ENCODE peak calls at places on chromosomes 5 and 9, in four cellular contexts. Q is H9, H is mucosa of descending colon, X is stomach. K is an unnamed sample. For H3K9me3, the result is how much of the 10 kb centered on the place peaks cover.

GRCh38 chr9:134210908-134211810 is 46.8 kb upstream of the RNU6ATAC start:
- DNase-seq in Q (no peak), H (no peak), X (no peak), K (peak)

GRCh38 chr9:137089232-137089947 is 2.6 kb downstream of the MAN1B1 start:
- DNase-seq in X (no peak), Q (no peak), H (no peak), K (no peak)

GRCh38 chr9:109315889-109316640 is 4.8 kb downstream of the EPB41L4B start:
- DNase-seq in X (peak), H (peak), Q (no peak), K (peak)

GRCh38 chr9:110655723-110656641 is 12.6 kb upstream of the MUSK start:
- DNase-seq in Q (no peak), H (no peak), X (no peak), K (no peak)

GRCh38 chr5:180235846-180236245 is 26.8 kb upstream of the RASGEF1C start:
- DNase-seq in X (no peak), Q (no peak), H (no peak), K (no peak)

GRCh38 chr5:89255845-89256463 is 373.0 kb upstream of the MEF2C start:
- DNase-seq in H (no peak), Q (no peak), X (no peak), K (no peak)

GRCh38 chr5:8598356-8598755 is 729.4 kb downstream of the MTRR start:
- DNase-seq in Q (no peak), H (no peak), X (no peak), K (no peak)

GRCh38 chr5:170623576-170624181 is 119.9 kb downstream of the KCNIP1 start:
- DNase-seq in Q (peak), X (peak), H (no peak), K (peak)

DNA sequence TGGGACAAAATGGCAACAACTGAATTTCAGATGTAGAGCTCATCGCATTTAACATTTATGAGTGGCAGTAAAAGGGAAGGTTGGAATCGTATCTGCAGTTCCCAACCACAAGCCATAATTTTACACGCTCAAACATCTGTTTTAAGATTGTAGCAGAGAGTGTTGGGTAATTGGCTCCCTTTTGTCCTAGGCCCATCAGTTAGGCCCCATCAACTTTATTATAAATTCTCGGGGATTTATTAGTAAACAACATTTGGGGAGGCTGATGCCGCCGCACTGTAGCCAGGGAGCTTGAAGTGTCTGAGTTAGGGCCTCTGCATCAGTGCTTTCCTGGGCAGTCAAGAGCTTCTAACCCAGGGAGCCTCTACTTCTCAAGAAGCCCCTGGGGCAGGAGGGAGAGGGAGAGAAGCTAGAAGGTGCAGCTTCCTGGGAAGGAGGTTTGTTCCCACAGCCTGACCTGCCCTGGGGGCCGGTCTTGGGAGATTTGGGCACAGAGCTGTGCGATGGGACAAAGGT is 66.2 kb downstream of the HSPA4 start:
- DNase-seq in X (no peak), H (no peak), Q (no peak), K (no peak)
- H3K9me3 ChIP-seq in X (under half), H (under half), Q (under half), K (under half)

GRCh38 chr9:11931109-11931508 is 762.1 kb upstream of the TYRP1 start:
- DNase-seq in X (no peak), H (no peak), Q (no peak), K (no peak)

GRCh38 chr9:11928871-11929321 is 764.3 kb upstream of the TYRP1 start:
- DNase-seq in Q (no peak), X (no peak), H (no peak), K (no peak)

GRCh38 chr9:11933926-11934325 is 759.3 kb upstream of the TYRP1 start:
- DNase-seq in Q (no peak), X (no peak), H (no peak), K (no peak)
- H3K9me3 ChIP-seq in Q (under half), X (under half), H (under half), K (under half)

DNA sequence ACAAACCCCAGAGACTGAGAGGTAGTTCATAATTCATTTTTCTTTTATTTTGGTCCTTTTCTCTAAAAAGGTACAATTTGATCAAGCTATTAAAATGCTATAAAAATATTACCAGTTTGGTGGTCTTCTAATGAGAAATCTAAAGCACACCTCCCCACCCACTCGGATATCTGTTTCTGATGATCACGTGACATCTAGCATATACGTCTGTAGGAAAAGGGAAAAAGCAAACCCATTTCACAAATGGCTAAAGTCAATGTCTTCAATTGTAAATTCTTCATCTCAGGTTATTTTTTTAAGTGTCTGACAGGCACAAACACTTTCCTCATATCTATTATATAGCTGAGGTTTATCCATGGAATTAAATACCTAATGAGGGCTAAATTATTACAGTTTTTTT is 18.9 kb downstream of the ZNF354A start:
- DNase-seq in X (no peak), Q (no peak), H (no peak), K (no peak)
- H3K9me3 ChIP-seq in X (half or more), Q (half or more), H (half or more), K (half or more)

DNA sequence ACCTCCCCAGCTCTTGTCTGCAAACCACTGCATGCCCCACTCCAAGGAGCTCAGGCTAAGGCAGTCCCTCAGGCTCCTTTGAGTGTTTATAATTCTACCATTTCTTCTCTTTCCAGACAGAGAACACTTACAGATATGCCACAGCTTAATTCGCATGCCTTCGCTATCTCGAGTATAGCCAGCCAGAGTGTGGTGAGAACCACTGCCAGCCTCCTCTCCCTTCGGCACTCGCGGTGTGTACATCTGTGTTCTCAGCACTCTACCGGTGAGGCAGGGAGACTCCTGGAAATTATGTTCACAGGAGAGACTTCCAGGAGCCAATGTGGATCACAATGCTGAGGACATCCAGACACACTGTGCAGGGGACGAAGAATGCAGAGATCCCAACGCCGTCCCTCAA is 143.7 kb upstream of the IRX1 start:
- DNase-seq in X (no peak), Q (no peak), H (no peak), K (no peak)
- H3K9me3 ChIP-seq in X (under half), Q (under half), H (under half), K (under half)

DNA sequence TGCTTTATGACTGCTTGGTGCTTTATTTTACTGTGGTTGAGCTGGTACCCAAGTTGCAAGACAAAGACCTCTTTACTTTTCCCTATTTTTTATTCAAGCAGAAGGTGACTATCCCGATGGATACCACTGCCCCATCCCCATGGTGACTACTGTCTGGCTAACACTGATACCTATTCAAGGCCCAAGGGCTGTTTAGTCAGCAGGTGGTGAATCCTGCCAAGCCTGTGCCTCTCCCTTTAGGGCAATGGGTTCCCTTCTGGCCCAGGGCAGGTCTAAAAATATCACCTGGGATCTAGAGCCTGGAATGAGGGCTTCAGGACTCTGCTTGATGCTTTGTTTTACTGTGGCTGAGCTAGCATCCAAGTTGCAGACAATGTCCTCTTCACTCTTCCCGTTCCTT is 510.0 kb upstream of the GRAMD2B start:
- DNase-seq in X (no peak), H (no peak), Q (no peak), K (no peak)
- H3K9me3 ChIP-seq in X (under half), H (under half), Q (under half), K (under half)

GRCh38 chr5:32094691-32095090 is 79.4 kb downstream of the GOLPH3 start:
- DNase-seq in H (no peak), X (no peak), Q (no peak), K (no peak)
- H3K9me3 ChIP-seq in H (under half), X (under half), Q (under half), K (under half)

GRCh38 chr9:8037745-8038144 is 238.2 kb upstream of the DMAC1 start:
- DNase-seq in Q (no peak), X (no peak), H (no peak), K (no peak)

DNA sequence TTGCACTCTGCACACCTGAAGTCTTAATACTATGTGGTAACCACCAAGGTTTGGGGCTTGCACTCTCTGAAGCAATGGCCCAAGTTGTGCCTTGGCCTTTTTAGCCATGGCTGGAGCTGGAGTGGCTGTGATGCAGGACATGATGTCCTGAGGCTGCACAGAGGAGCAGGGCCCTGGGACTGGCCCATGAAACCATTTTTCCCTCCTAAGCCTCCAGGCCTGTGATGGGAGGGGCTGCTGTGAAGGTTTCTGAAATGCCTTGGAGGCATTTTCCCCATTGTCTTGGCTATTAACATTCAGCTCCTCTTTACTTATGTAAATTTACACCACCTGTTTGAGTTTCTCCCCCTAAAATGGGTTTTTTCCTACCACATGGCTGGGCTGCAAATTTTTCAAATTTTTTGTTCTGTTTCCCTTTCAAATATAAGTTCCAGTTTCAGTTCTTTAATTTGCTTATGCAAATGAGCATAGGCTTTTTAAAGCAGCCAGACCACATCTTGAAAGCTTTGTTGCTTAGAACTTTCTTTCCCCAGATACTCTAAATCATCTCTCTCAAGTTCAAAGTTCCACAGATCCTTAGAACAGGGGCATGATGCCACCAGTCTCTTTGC is 237.4 kb upstream of the DMAC1 start:
- DNase-seq in X (no peak), Q (no peak), H (no peak), K (no peak)
- H3K9me3 ChIP-seq in X (under half), Q (under half), H (under half), K (under half)

K was measured in right lobe of liver.